ENCODE peak calls at places on chromosome 21, in nine cellular contexts. U is GM04504, K is NCI-H1417, P is skeletal muscle cell, L is stromal cell of bone marrow, J is Kasumi-1, A is HFFc6, D is nucleus accumbens, Y is T-helper 1 cell. X is an unnamed sample.

GRCh38 chr21:15895142-15896106 is 165.6 kb downstream of the USP25 start:
- DNase-seq in K (no peak), L (no peak), A (no peak), P (no peak), D (no peak), Y (no peak), U (no peak), J (no peak), X (no peak)

GRCh38 chr21:15004721-15005370 is 60.0 kb downstream of the NRIP1 start:
- DNase-seq in D (no peak), A (peak; percentile 39), J (no peak), U (no peak), Y (no peak), P (no peak), L (no peak), K (no peak), X (no peak)

GRCh38 chr21:42460391-42461184 is 35.4 kb downstream of the RSPH1 start:
- DNase-seq in D (no peak), K (peak; percentile 86), L (no peak), P (no peak), Y (peak; percentile 12), J (no peak), A (no peak), U (no peak), X (no peak)

GRCh38 chr21:28375708-28376385 is 616.8 kb downstream of the LTN1 start:
- DNase-seq in U (no peak), K (no peak), D (no peak), J (no peak), P (peak; percentile 80), L (peak; percentile 6), A (peak; percentile 5), Y (no peak), X (no peak)

GRCh38 chr21:24420694-24421093 is 1186.6 kb downstream of the MRPL39 start:
- DNase-seq in U (no peak), Y (no peak), D (no peak), J (no peak), P (no peak), K (no peak), L (no peak), A (no peak), X (no peak)

GRCh38 chr21:36704958-36705678 is 6.2 kb downstream of the SIM2 start:
- DNase-seq in U (no peak), J (no peak), A (no peak), D (no peak), P (no peak), L (no peak), Y (no peak), K (no peak), X (no peak)

GRCh38 chr21:39927304-39927886 is 60.2 kb downstream of the PCP4 start:
- DNase-seq in Y (no peak), A (no peak), D (no peak), L (no peak), P (no peak), J (no peak), K (no peak), U (no peak), X (no peak)

GRCh38 chr21:37342046-37342632 is 24.4 kb upstream of the DYRK1A start:
- DNase-seq in K (no peak), Y (no peak), U (no peak), D (no peak), L (no peak), P (no peak), A (no peak), J (no peak), X (no peak)

GRCh38 chr21:34668803-34669148 is at the start of gene CLIC6:
- DNase-seq in U (no peak), J (no peak), D (no peak), P (no peak), Y (no peak), A (no peak), L (no peak), K (no peak), X (no peak)

GRCh38 chr21:35924714-35925301 is 135.5 kb downstream of the SETD4 start:
- DNase-seq in A (peak; percentile 32), J (no peak), Y (no peak), D (no peak), U (peak; percentile 41), K (no peak), P (peak; percentile 94), L (peak; percentile 64), X (peak; percentile 67)

GRCh38 chr21:44741921-44742320 is 30.5 kb upstream of the TSPEAR start:
- DNase-seq in A (no peak), P (no peak), D (no peak), U (no peak), L (no peak), K (no peak), J (no peak), Y (no peak), X (no peak)

GRCh38 chr21:32806810-32807386 is 35.3 kb upstream of the PAXBP1 start:
- DNase-seq in K (no peak), Y (no peak), A (no peak), J (no peak), P (no peak), D (no peak), U (no peak), L (peak; percentile 41), X (no peak)

GRCh38 chr21:29029524-29029923 is 5.1 kb downstream of the USP16 start:
- DNase-seq in J (no peak), A (no peak), U (no peak), K (no peak), P (no peak), Y (no peak), L (no peak), D (no peak), X (no peak)